ENCODE peak calls at places on chromosomes 3 and 15, in eight cellular contexts. G is omental fat pad, E is ovary, B is body of pancreas, K is mesothelial cell of epicardium, C is upper lobe of right lung, V is GM10248, W is K562. I is an unnamed sample.

GRCh38 chr15:84570164-84570692 is 30.6 kb upstream of the ZSCAN2 start:
- DNase-seq in C (peak), G (peak), K (peak), W (peak), E (peak), V (peak), B (peak), I (peak)

GRCh38 chr3:178107804-178108203 is 428.4 kb upstream of the KCNMB2 start:
- DNase-seq in G (no peak), V (no peak), E (no peak), C (no peak), K (no peak), W (no peak), B (no peak), I (no peak)

GRCh38 chr15:63136742-63137141 is 15.1 kb downstream of the LACTB start:
- DNase-seq in E (no peak), C (no peak), W (no peak), B (no peak), G (no peak), K (no peak), V (no peak), I (no peak)

GRCh38 chr3:96491023-96491422 is 323.4 kb upstream of the EPHA6 start:
- DNase-seq in C (no peak), G (no peak), W (no peak), E (no peak), B (no peak), V (no peak), K (no peak), I (no peak)

GRCh38 chr3:190194506-190194905 is 73.8 kb upstream of the P3H2 start:
- DNase-seq in K (no peak), V (no peak), E (no peak), W (no peak), B (no peak), C (no peak), G (no peak), I (no peak)

GRCh38 chr3:47634996-47635395 is 56.3 kb upstream of the CSPG5 start:
- DNase-seq in C (no peak), G (no peak), E (no peak), V (no peak), W (no peak), K (no peak), B (no peak), I (no peak)

GRCh38 chr15:59550961-59551360 is 60.6 kb upstream of the GCNT3 start:
- DNase-seq in C (no peak), G (no peak), W (no peak), K (no peak), E (no peak), B (no peak), V (no peak), I (no peak)

GRCh38 chr3:165837058-165837525 is at the start of gene BCHE:
- DNase-seq in E (peak), B (peak), W (no peak), G (peak), C (no peak), K (no peak), V (no peak), I (peak)

GRCh38 chr15:25743909-25744275 is 119.2 kb downstream of the ATP10A start:
- DNase-seq in V (no peak), C (no peak), E (no peak), G (no peak), K (no peak), B (no peak), W (no peak), I (no peak)

GRCh38 chr3:102123590-102124190 is 274.4 kb downstream of the NFKBIZ start:
- DNase-seq in G (no peak), W (no peak), B (no peak), C (no peak), K (no peak), V (no peak), E (no peak), I (no peak)

GRCh38 chr15:34434627-34435305 is 2.8 kb downstream of the GOLGA8A start:
- DNase-seq in E (no peak), C (no peak), V (peak), B (no peak), W (no peak), K (no peak), G (no peak), I (no peak)

GRCh38 chr15:34437687-34438086 is at the start of gene GOLGA8A:
- DNase-seq in E (peak), W (peak), V (peak), C (peak), B (peak), K (no peak), G (no peak), I (peak)

GRCh38 chr15:34435658-34436057 is 1.9 kb downstream of the GOLGA8A start:
- DNase-seq in C (no peak), V (no peak), W (no peak), K (no peak), B (no peak), G (no peak), E (no peak), I (no peak)

GRCh38 chr15:34436126-34436955 is 1.3 kb downstream of the GOLGA8A start:
- DNase-seq in G (no peak), W (peak), C (no peak), V (peak), B (no peak), K (no peak), E (no peak), I (no peak)

DNA sequence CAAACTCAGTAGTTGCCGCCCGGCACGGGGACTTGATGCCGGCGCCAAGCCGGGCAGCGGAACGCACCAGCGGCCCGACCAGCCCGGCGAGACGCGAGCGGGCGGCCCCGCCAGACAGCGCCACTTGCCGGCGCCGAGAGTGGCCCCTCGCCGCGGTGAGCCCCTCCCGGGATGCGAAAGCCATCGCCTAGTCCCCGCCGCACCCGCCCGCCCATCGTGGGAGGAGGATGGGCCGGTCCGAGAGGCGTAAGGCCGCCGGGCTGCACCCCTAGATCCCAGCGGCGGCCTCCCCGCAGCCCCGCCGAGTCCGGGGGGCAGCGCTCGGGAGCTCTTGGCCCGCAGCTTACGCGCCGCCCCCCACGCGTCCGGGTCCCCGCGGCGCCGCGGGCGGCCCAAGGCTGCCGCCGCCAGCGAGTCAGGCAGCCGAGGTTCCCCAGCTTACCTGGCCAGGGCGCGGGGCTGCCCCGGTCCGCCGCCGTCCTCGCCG is 609 bp downstream of the GOLGA8A start:
- DNase-seq in B (peak), G (no peak), E (peak), W (peak), K (no peak), V (peak), C (peak), I (peak)
- TF ChIP-seq CTCF in B (no peak), G (no peak), E (no peak), W (peak), K (no peak), V (peak), C (no peak), I (no peak)

GRCh38 chr3:151166161-151166560 is 36.9 kb downstream of the GPR171 start:
- DNase-seq in G (no peak), B (no peak), E (no peak), K (no peak), C (no peak), W (no peak), V (no peak), I (no peak)
- TF ChIP-seq CTCF in G (no peak), B (no peak), E (no peak), K (no peak), C (no peak), W (no peak), V (no peak), I (peak)

DNA sequence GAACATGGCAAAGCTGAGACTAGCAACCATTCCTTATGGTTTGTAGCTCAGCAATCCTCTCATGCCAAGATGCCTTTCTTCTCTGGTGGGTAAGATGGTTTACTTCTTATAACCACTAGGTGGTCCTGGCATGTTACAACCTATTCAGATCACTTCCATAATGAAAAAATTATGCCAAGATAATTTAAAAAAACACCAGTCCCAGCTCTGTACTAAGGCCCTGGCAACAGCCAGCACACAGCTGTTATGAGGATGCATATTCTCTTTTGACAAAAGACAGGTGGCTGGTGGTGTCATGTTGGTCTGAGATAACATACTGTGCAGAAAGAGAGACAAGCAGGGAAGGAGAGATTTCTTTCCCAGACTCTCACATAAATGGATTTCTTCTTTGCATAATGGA is 65.7 kb upstream of the FRMD4B start:
- DNase-seq in K (no peak), W (no peak), C (no peak), E (no peak), G (no peak), B (no peak), V (no peak), I (no peak)
- TF ChIP-seq CTCF in K (peak), W (no peak), C (no peak), E (no peak), G (no peak), B (no peak), V (no peak), I (peak)

GRCh38 chr3:136250226-136250861 is at the start of gene PCCB:
- DNase-seq in B (peak), E (peak), W (peak), C (peak), K (peak), G (peak), V (peak), I (peak)

GRCh38 chr3:136249091-136249490 is 1.0 kb upstream of the PCCB start:
- DNase-seq in K (no peak), C (no peak), E (no peak), V (no peak), B (no peak), W (no peak), G (no peak), I (no peak)

GRCh38 chr3:136249593-136250225 is 431 bp upstream of the PCCB start:
- DNase-seq in G (no peak), E (no peak), V (no peak), C (no peak), W (no peak), B (no peak), K (no peak), I (no peak)

GRCh38 chr3:136251511-136251910 is 1.4 kb downstream of the PCCB start:
- DNase-seq in E (peak), G (no peak), V (peak), W (peak), C (no peak), K (no peak), B (peak), I (no peak)

GRCh38 chr3:136250862-136251460 is 821 bp downstream of the PCCB start:
- DNase-seq in K (no peak), G (no peak), E (peak), W (peak), V (peak), B (peak), C (peak), I (peak)
- TF ChIP-seq CTCF in K (no peak), G (no peak), E (no peak), W (peak), V (peak), B (peak), C (no peak), I (no peak)

DNA sequence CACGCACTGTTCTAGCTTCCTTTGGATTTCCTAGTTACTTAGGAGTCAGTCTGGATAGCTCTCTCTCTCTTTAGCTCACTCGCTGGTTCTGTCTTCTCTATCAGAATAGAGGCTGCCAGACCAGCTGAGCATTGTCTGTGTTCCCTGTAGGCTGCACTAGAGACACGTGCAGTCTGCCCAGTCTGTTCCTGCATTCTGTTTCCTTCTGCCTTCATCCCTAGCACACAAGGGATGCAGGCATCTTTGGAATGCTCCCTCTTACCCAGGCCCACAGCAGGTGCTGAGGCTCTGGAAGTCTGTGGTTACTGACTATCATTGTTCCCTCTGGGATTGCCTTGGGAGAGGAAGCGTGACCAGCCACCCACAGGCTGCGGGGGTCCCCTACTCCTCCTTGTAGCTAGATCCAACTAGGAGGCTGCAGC is 322.8 kb downstream of the ZNF621 start:
- DNase-seq in V (no peak), E (no peak), G (no peak), W (no peak), B (peak), C (no peak), K (no peak), I (peak)
- TF ChIP-seq CTCF in V (no peak), E (no peak), G (no peak), W (no peak), B (peak), C (no peak), K (no peak), I (no peak)

GRCh38 chr15:88334436-88334835 is 77.9 kb upstream of the NTRK3 start:
- DNase-seq in G (no peak), E (no peak), B (no peak), W (no peak), C (no peak), K (no peak), V (no peak), I (no peak)

GRCh38 chr15:88341653-88342052 is 85.1 kb upstream of the NTRK3 start:
- DNase-seq in K (no peak), V (no peak), G (no peak), B (no peak), W (no peak), C (no peak), E (no peak), I (no peak)

GRCh38 chr15:88342666-88343065 is 86.1 kb upstream of the NTRK3 start:
- DNase-seq in W (no peak), E (no peak), K (no peak), B (no peak), V (no peak), G (no peak), C (no peak), I (no peak)

GRCh38 chr15:88335074-88335473 is 78.5 kb upstream of the NTRK3 start:
- DNase-seq in G (no peak), E (no peak), V (no peak), K (no peak), B (no peak), W (no peak), C (no peak), I (no peak)

GRCh38 chr15:88337993-88338392 is 81.5 kb upstream of the NTRK3 start:
- DNase-seq in W (no peak), E (no peak), K (no peak), G (no peak), B (no peak), C (no peak), V (no peak), I (no peak)
- TF ChIP-seq CTCF in W (no peak), E (no peak), K (no peak), G (no peak), B (no peak), C (no peak), V (no peak), I (no peak)

GRCh38 chr3:97967966-97968365 is 4.3 kb downstream of the RIOX2 start:
- DNase-seq in V (no peak), B (peak), K (no peak), E (no peak), W (peak), C (no peak), G (no peak), I (no peak)
- TF ChIP-seq CTCF in V (no peak), B (no peak), K (no peak), E (no peak), W (peak), C (no peak), G (no peak), I (no peak)

GRCh38 chr3:182136008-182136910 is 424.5 kb downstream of the SOX2 start:
- DNase-seq in B (no peak), E (no peak), C (no peak), G (no peak), K (no peak), W (no peak), V (no peak), I (no peak)

GRCh38 chr3:182142928-182143327 is 431.2 kb downstream of the SOX2 start:
- DNase-seq in V (no peak), G (no peak), K (no peak), E (no peak), C (no peak), B (no peak), W (no peak), I (no peak)

GRCh38 chr3:182143903-182144302 is 432.2 kb downstream of the SOX2 start:
- DNase-seq in B (no peak), G (no peak), V (no peak), C (no peak), E (no peak), K (no peak), W (no peak), I (no peak)

GRCh38 chr3:182138388-182138787 is 426.7 kb downstream of the SOX2 start:
- DNase-seq in E (no peak), K (no peak), G (no peak), W (no peak), B (no peak), V (no peak), C (no peak), I (no peak)

GRCh38 chr3:182139627-182140357 is 428.1 kb downstream of the SOX2 start:
- DNase-seq in E (no peak), K (no peak), B (no peak), V (no peak), G (no peak), C (no peak), W (no peak), I (no peak)
- TF ChIP-seq CTCF in E (no peak), K (peak), B (no peak), V (no peak), G (no peak), C (no peak), W (no peak), I (peak)

DNA sequence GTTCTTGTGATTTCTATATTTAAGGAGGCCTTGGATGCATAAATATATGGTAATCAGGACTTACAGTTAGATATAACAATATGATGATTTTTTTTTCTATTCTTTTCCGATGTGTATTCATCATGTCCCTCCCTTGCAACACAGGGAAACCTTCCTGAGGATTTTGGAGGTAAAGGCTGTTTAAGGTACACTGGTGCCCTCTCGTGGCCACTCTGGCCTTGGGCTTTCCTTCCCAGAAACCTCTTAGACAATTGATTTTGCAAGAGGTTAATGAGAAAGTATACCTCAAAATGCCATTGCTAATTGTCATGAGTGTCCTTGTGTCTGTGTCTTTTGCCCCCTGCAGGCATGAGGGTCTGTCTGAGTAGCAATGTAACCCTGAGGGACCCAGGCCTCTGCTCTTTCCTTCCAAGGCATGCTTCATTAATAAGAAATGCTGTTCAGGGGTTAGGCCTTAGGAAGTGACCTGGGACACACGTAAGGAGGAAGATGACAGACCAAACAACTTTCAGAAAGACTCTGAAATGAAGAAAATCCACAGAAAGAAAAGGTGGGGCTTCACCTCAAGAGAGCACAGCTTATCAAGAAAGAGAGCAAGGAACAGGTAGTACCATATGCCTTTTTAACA is 70.3 kb upstream of the PPP2R3A start:
- DNase-seq in V (peak), C (peak), B (peak), E (peak), W (peak), K (peak), G (peak), I (peak)
- TF ChIP-seq CTCF in V (peak), C (peak), B (peak), E (no peak), W (peak), K (peak), G (no peak), I (peak)

GRCh38 chr3:156742401-156742800 is 68.0 kb downstream of the TIPARP start:
- DNase-seq in G (no peak), B (no peak), C (no peak), E (no peak), K (no peak), W (no peak), V (no peak), I (no peak)
- TF ChIP-seq CTCF in G (no peak), B (no peak), C (no peak), E (no peak), K (no peak), W (no peak), V (no peak), I (no peak)

I was measured in endothelial cell.